ENCODE peak calls at places on chromosomes 2 and 18, in five cellular contexts. V is AG20443, B is suprapubic skin, K is cardiac septum, Y is GM13977. F is an unnamed sample.
A peak's percentile ranks its signal among the peaks of the same experiment; 100 is the strongest.

GRCh38 chr2:148259674-148260073 is 238.8 kb downstream of the MBD5 start:
- DNase-seq in V (no peak), B (no peak), K (no peak), Y (no peak), F (no peak)

GRCh38 chr2:182606728-182607681 is 109.1 kb upstream of the DNAJC10 start:
- DNase-seq in V (no peak), B (no peak), K (no peak), Y (no peak), F (no peak)

GRCh38 chr2:67389286-67389685 is 7.8 kb upstream of the ETAA1 start:
- DNase-seq in V (peak; percentile 52), B (no peak), K (no peak), Y (no peak), F (no peak)

GRCh38 chr2:240789501-240790369 is 30.3 kb downstream of the KIF1A start:
- DNase-seq in V (no peak), B (no peak), K (peak; percentile 72), Y (no peak), F (no peak)

GRCh38 chr2:127508621-127509034 is 17.7 kb downstream of the IWS1 start:
- DNase-seq in V (peak; percentile 93), B (no peak), K (peak; percentile 78), Y (peak; percentile 28), F (peak; percentile 77)

GRCh38 chr18:48300463-48300961 is 108.7 kb downstream of the ZBTB7C start:
- DNase-seq in V (no peak), B (peak; percentile 66), K (peak; percentile 74), Y (no peak), F (no peak)

GRCh38 chr18:51149605-51150429 is 47.7 kb downstream of the MEX3C start:
- DNase-seq in V (peak; percentile 68), B (no peak), K (peak; percentile 12), Y (no peak), F (no peak)

GRCh38 chr2:240974771-240975572 is 23.4 kb upstream of the SNED1 start:
- DNase-seq in V (peak; percentile 60), B (no peak), K (no peak), Y (no peak), F (no peak)

GRCh38 chr2:177881001-177881748 is 191.4 kb downstream of the PDE11A start:
- DNase-seq in V (no peak), B (no peak), K (no peak), Y (no peak), F (no peak)

GRCh38 chr18:78526923-78527775 is 452.5 kb upstream of the SALL3 start:
- DNase-seq in V (no peak), B (no peak), K (no peak), Y (no peak), F (no peak)

GRCh38 chr18:24003903-24004640 is 10.5 kb upstream of the TTC39C start:
- DNase-seq in V (peak; percentile 28), B (no peak), K (no peak), Y (no peak), F (no peak)

GRCh38 chr2:104408266-104408665 is 445.6 kb upstream of the POU3F3 start:
- DNase-seq in V (no peak), B (no peak), K (no peak), Y (no peak), F (peak; percentile 35)

GRCh38 chr2:146351689-146352088 is 1493.1 kb upstream of the ACVR2A start:
- DNase-seq in V (no peak), B (no peak), K (no peak), Y (no peak), F (no peak)

GRCh38 chr2:24512404-24512803 is 21.4 kb downstream of the NCOA1 start:
- DNase-seq in V (no peak), B (no peak), K (no peak), Y (no peak), F (no peak)

GRCh38 chr2:188853307-188853706 is 120.9 kb upstream of the COL3A1 start:
- DNase-seq in V (peak; percentile 66), B (no peak), K (no peak), Y (no peak), F (no peak)

GRCh38 chr18:41370740-41371623 is 584.1 kb upstream of the PIK3C3 start:
- DNase-seq in V (no peak), B (no peak), K (no peak), Y (no peak), F (no peak)

GRCh38 chr2:214808961-214809750 is at the start of gene BARD1:
- DNase-seq in V (peak; percentile 76), B (no peak), K (peak; percentile 81), Y (peak; percentile 52), F (no peak)

GRCh38 chr2:229601396-229601795 is 113.0 kb downstream of the DNER start:
- DNase-seq in V (no peak), B (no peak), K (no peak), Y (no peak), F (no peak)

GRCh38 chr2:7868836-7869235 is 813.0 kb upstream of the ID2 start:
- DNase-seq in V (no peak), B (no peak), K (no peak), Y (no peak), F (no peak)

GRCh38 chr2:85503611-85504433 is 35.1 kb upstream of the MAT2A start:
- DNase-seq in V (peak; percentile 65), B (no peak), K (no peak), Y (no peak), F (peak; percentile 19)

GRCh38 chr2:151576080-151576479 is 158.2 kb downstream of the NEB start:
- DNase-seq in V (no peak), B (no peak), K (no peak), Y (no peak), F (no peak)

GRCh38 chr2:134623796-134624195 is 95.0 kb downstream of the TMEM163 start:
- DNase-seq in V (no peak), B (no peak), K (no peak), Y (peak; percentile 40), F (no peak)

GRCh38 chr2:28565720-28566295 is 69.9 kb downstream of the PLB1 start:
- DNase-seq in V (no peak), B (no peak), K (no peak), Y (no peak), F (no peak)

GRCh38 chr2:107811376-107811775 is 15.3 kb upstream of the RGPD4 start:
- DNase-seq in V (no peak), B (no peak), K (no peak), Y (no peak), F (no peak)

GRCh38 chr2:129396980-129397599 is 582.4 kb upstream of the RAB6C start:
- DNase-seq in V (no peak), B (no peak), K (no peak), Y (peak; percentile 42), F (peak; percentile 45)